ENCODE peak calls at places on chromosome 21, in nine cellular contexts. W is T follicular helper cell; O is GM03348; E is naive thymus-derived CD8-positive, alpha-beta T cell; U is Calu3; F is T47D; K is pancreas; Z is sigmoid colon; L is LoVo. S is an unnamed sample.

GRCh38 chr21:17613242-17613676 is 558 bp upstream of the BTG3 start:
- DNase-seq in E (no peak), K (peak), U (peak), L (no peak), F (no peak), O (peak), Z (peak), W (peak), S (peak)

GRCh38 chr21:45640888-45641479 is 2.5 kb upstream of the PCBP3 start:
- DNase-seq in K (peak), Z (no peak), L (no peak), F (no peak), W (no peak), O (peak), E (no peak), U (no peak), S (peak)

GRCh38 chr21:16634522-16634914 is 878.3 kb upstream of the CXADR start:
- DNase-seq in Z (no peak), W (no peak), E (no peak), U (no peak), K (no peak), O (no peak), F (peak), L (no peak), S (no peak)

GRCh38 chr21:15277498-15277897 is 212.7 kb upstream of the NRIP1 start:
- DNase-seq in E (no peak), Z (no peak), U (no peak), O (no peak), K (no peak), W (no peak), F (no peak), L (no peak), S (no peak)

GRCh38 chr21:31072486-31072885 is 34.2 kb upstream of the KRTAP19-8 start:
- DNase-seq in E (no peak), L (no peak), Z (no peak), U (no peak), K (no peak), O (no peak), W (no peak), F (no peak), S (no peak)

GRCh38 chr21:42121792-42122191 is 50.7 kb downstream of the UMODL1 start:
- DNase-seq in U (no peak), F (no peak), O (no peak), Z (no peak), W (no peak), L (no peak), E (no peak), K (no peak), S (no peak)

GRCh38 chr21:17976139-17976538 is 157.0 kb upstream of the C21orf91 start:
- DNase-seq in E (no peak), Z (no peak), U (no peak), O (no peak), F (no peak), K (no peak), W (no peak), L (no peak), S (no peak)

GRCh38 chr21:39788383-39788782 is 43.4 kb downstream of the IGSF5 start:
- DNase-seq in E (no peak), U (peak), Z (peak), O (peak), K (peak), L (peak), W (no peak), F (peak), S (peak)

GRCh38 chr21:34846601-34847112 is 177.9 kb downstream of the CLIC6 start:
- DNase-seq in L (no peak), W (no peak), U (peak), O (no peak), Z (no peak), E (no peak), K (no peak), F (peak), S (peak)

GRCh38 chr21:33064623-33064996 is 5.3 kb upstream of the OLIG1 start:
- DNase-seq in U (no peak), K (no peak), E (no peak), O (no peak), F (no peak), W (no peak), L (no peak), Z (no peak), S (no peak)

S was measured in GM23248.